ENCODE peak calls at places on chromosomes 5 and 9, in six cellular contexts. One of them, this sample, is unnamed.

GRCh38 chr9:98997580-98997979 is 53.9 kb downstream of the COL15A1 start:
- DNase-seq in uterus: no peak
- DNase-seq in lower lobe of right lung: no peak
- DNase-seq in CD8-positive, alpha-beta T cell: no peak
- DNase-seq in AG09309: no peak
- DNase-seq in adrenal gland: no peak
- DNase-seq in this sample: peak

GRCh38 chr9:109903515-109904138 is 123.6 kb downstream of the PALM2AKAP2 start:
- DNase-seq in adrenal gland: peak
- DNase-seq in lower lobe of right lung: no peak
- DNase-seq in CD8-positive, alpha-beta T cell: peak
- DNase-seq in uterus: peak
- DNase-seq in AG09309: peak
- DNase-seq in this sample: peak

GRCh38 chr5:138890686-138891085 is 15.6 kb upstream of the LRRTM2 start:
- DNase-seq in AG09309: no peak
- DNase-seq in adrenal gland: no peak
- DNase-seq in lower lobe of right lung: no peak
- DNase-seq in uterus: no peak
- DNase-seq in CD8-positive, alpha-beta T cell: no peak
- DNase-seq in this sample: no peak

GRCh38 chr5:17216176-17216973 is 1.1 kb upstream of the BASP1 start:
- DNase-seq in lower lobe of right lung: peak
- DNase-seq in AG09309: no peak
- DNase-seq in uterus: peak
- DNase-seq in CD8-positive, alpha-beta T cell: no peak
- DNase-seq in adrenal gland: peak
- DNase-seq in this sample: peak

GRCh38 chr9:116156621-116157314 is 3.2 kb downstream of the PAPPA start:
- DNase-seq in uterus: peak
- DNase-seq in lower lobe of right lung: no peak
- DNase-seq in adrenal gland: peak
- DNase-seq in AG09309: peak
- DNase-seq in CD8-positive, alpha-beta T cell: no peak
- DNase-seq in this sample: peak

GRCh38 chr5:116038817-116039216 is 6.5 kb downstream of the ARL14EPL start:
- DNase-seq in CD8-positive, alpha-beta T cell: peak
- DNase-seq in uterus: no peak
- DNase-seq in adrenal gland: no peak
- DNase-seq in lower lobe of right lung: no peak
- DNase-seq in AG09309: no peak
- DNase-seq in this sample: no peak

GRCh38 chr9:82423700-82424099 is 435.1 kb downstream of the SPATA31D1 start:
- DNase-seq in CD8-positive, alpha-beta T cell: no peak
- DNase-seq in lower lobe of right lung: no peak
- DNase-seq in AG09309: no peak
- DNase-seq in uterus: no peak
- DNase-seq in adrenal gland: no peak
- DNase-seq in this sample: no peak

GRCh38 chr5:134252671-134253070 is 26.8 kb upstream of the PPP2CA start:
- DNase-seq in adrenal gland: no peak
- DNase-seq in lower lobe of right lung: no peak
- DNase-seq in CD8-positive, alpha-beta T cell: no peak
- DNase-seq in uterus: no peak
- DNase-seq in AG09309: no peak
- DNase-seq in this sample: peak

GRCh38 chr5:74063821-74064598 is 438.0 kb downstream of the ARHGEF28 start:
- DNase-seq in AG09309: no peak
- DNase-seq in uterus: no peak
- DNase-seq in lower lobe of right lung: no peak
- DNase-seq in CD8-positive, alpha-beta T cell: no peak
- DNase-seq in adrenal gland: no peak
- DNase-seq in this sample: peak

GRCh38 chr5:9063615-9064245 is 482.1 kb downstream of the SEMA5A start:
- DNase-seq in lower lobe of right lung: no peak
- DNase-seq in CD8-positive, alpha-beta T cell: no peak
- DNase-seq in AG09309: no peak
- DNase-seq in uterus: no peak
- DNase-seq in adrenal gland: no peak
- DNase-seq in this sample: no peak

GRCh38 chr9:133679056-133679455 is 42.9 kb downstream of the DBH start:
- DNase-seq in AG09309: no peak
- DNase-seq in CD8-positive, alpha-beta T cell: peak
- DNase-seq in lower lobe of right lung: peak
- DNase-seq in adrenal gland: no peak
- DNase-seq in uterus: no peak
- DNase-seq in this sample: no peak

GRCh38 chr5:137758719-137759312 is 4.7 kb upstream of the HNRNPA0 start:
- DNase-seq in uterus: no peak
- DNase-seq in adrenal gland: no peak
- DNase-seq in CD8-positive, alpha-beta T cell: no peak
- DNase-seq in lower lobe of right lung: no peak
- DNase-seq in AG09309: no peak
- DNase-seq in this sample: no peak

GRCh38 chr5:77643654-77644404 is 5.3 kb upstream of the OTP start:
- DNase-seq in uterus: no peak
- DNase-seq in adrenal gland: no peak
- DNase-seq in lower lobe of right lung: no peak
- DNase-seq in AG09309: no peak
- DNase-seq in CD8-positive, alpha-beta T cell: no peak
- DNase-seq in this sample: no peak

GRCh38 chr9:134131471-134132207 is 4.2 kb upstream of the WDR5 start:
- DNase-seq in AG09309: no peak
- DNase-seq in lower lobe of right lung: peak
- DNase-seq in CD8-positive, alpha-beta T cell: no peak
- DNase-seq in uterus: no peak
- DNase-seq in adrenal gland: no peak
- DNase-seq in this sample: no peak

GRCh38 chr5:68834486-68834885 is 259.3 kb upstream of the SLC30A5 start:
- DNase-seq in CD8-positive, alpha-beta T cell: no peak
- DNase-seq in uterus: no peak
- DNase-seq in lower lobe of right lung: no peak
- DNase-seq in adrenal gland: no peak
- DNase-seq in AG09309: peak
- DNase-seq in this sample: peak

GRCh38 chr9:96382175-96382574 is 1.3 kb downstream of the SLC35D2 start:
- DNase-seq in uterus: no peak
- DNase-seq in AG09309: no peak
- DNase-seq in CD8-positive, alpha-beta T cell: no peak
- DNase-seq in lower lobe of right lung: no peak
- DNase-seq in adrenal gland: no peak
- DNase-seq in this sample: peak

GRCh38 chr5:147576646-147577535 is 67.0 kb upstream of the DPYSL3 start:
- DNase-seq in lower lobe of right lung: peak
- DNase-seq in AG09309: no peak
- DNase-seq in uterus: peak
- DNase-seq in CD8-positive, alpha-beta T cell: no peak
- DNase-seq in adrenal gland: peak
- DNase-seq in this sample: peak

GRCh38 chr5:150529555-150529954 is 21.6 kb downstream of the NDST1 start:
- DNase-seq in uterus: no peak
- DNase-seq in CD8-positive, alpha-beta T cell: no peak
- DNase-seq in adrenal gland: no peak
- DNase-seq in AG09309: no peak
- DNase-seq in lower lobe of right lung: no peak
- DNase-seq in this sample: no peak

GRCh38 chr9:121463026-121463827 is 36.4 kb downstream of the GGTA1 start:
- DNase-seq in lower lobe of right lung: peak
- DNase-seq in uterus: no peak
- DNase-seq in adrenal gland: peak
- DNase-seq in CD8-positive, alpha-beta T cell: no peak
- DNase-seq in AG09309: no peak
- DNase-seq in this sample: peak

GRCh38 chr5:1686066-1686802 is 113.4 kb downstream of the MRPL36 start:
- DNase-seq in uterus: no peak
- DNase-seq in CD8-positive, alpha-beta T cell: no peak
- DNase-seq in adrenal gland: no peak
- DNase-seq in lower lobe of right lung: no peak
- DNase-seq in AG09309: no peak
- DNase-seq in this sample: no peak

GRCh38 chr5:174307031-174307408 is 261.5 kb downstream of the NSG2 start:
- DNase-seq in CD8-positive, alpha-beta T cell: no peak
- DNase-seq in AG09309: no peak
- DNase-seq in adrenal gland: no peak
- DNase-seq in uterus: no peak
- DNase-seq in lower lobe of right lung: no peak
- DNase-seq in this sample: no peak

GRCh38 chr9:124852121-124852828 is 985 bp upstream of the WDR38 start:
- DNase-seq in lower lobe of right lung: peak
- DNase-seq in adrenal gland: no peak
- DNase-seq in CD8-positive, alpha-beta T cell: no peak
- DNase-seq in uterus: no peak
- DNase-seq in AG09309: no peak
- DNase-seq in this sample: no peak

GRCh38 chr9:127904888-127905728 is 5.7 kb upstream of the ST6GALNAC6 start:
- DNase-seq in adrenal gland: no peak
- DNase-seq in AG09309: no peak
- DNase-seq in uterus: peak
- DNase-seq in lower lobe of right lung: no peak
- DNase-seq in CD8-positive, alpha-beta T cell: peak
- DNase-seq in this sample: no peak

GRCh38 chr9:13705913-13706312 is 426.4 kb upstream of the MPDZ start:
- DNase-seq in CD8-positive, alpha-beta T cell: no peak
- DNase-seq in adrenal gland: no peak
- DNase-seq in lower lobe of right lung: no peak
- DNase-seq in uterus: peak
- DNase-seq in AG09309: no peak
- DNase-seq in this sample: peak

GRCh38 chr5:14110680-14111079 is 32.5 kb upstream of the TRIO start:
- DNase-seq in AG09309: peak
- DNase-seq in lower lobe of right lung: no peak
- DNase-seq in uterus: no peak
- DNase-seq in adrenal gland: no peak
- DNase-seq in CD8-positive, alpha-beta T cell: no peak
- DNase-seq in this sample: peak

GRCh38 chr9:105742088-105742487 is 47.7 kb downstream of the TMEM38B start:
- DNase-seq in adrenal gland: no peak
- DNase-seq in AG09309: no peak
- DNase-seq in uterus: no peak
- DNase-seq in lower lobe of right lung: no peak
- DNase-seq in CD8-positive, alpha-beta T cell: no peak
- DNase-seq in this sample: no peak

GRCh38 chr5:8756498-8757084 is 789.3 kb downstream of the SEMA5A start:
- DNase-seq in adrenal gland: no peak
- DNase-seq in uterus: no peak
- DNase-seq in CD8-positive, alpha-beta T cell: no peak
- DNase-seq in lower lobe of right lung: no peak
- DNase-seq in AG09309: peak
- DNase-seq in this sample: peak

GRCh38 chr9:136545966-136546696 is at the start of gene NOTCH1:
- DNase-seq in AG09309: peak
- DNase-seq in CD8-positive, alpha-beta T cell: peak
- DNase-seq in adrenal gland: peak
- DNase-seq in lower lobe of right lung: peak
- DNase-seq in uterus: peak
- DNase-seq in this sample: peak
- TF ChIP-seq CTCF in AG09309: peak
- TF ChIP-seq CTCF in CD8-positive, alpha-beta T cell: no peak
- TF ChIP-seq CTCF in adrenal gland: no peak
- TF ChIP-seq CTCF in lower lobe of right lung: no peak
- TF ChIP-seq CTCF in uterus: no peak
- TF ChIP-seq CTCF in this sample: no peak

DNA sequence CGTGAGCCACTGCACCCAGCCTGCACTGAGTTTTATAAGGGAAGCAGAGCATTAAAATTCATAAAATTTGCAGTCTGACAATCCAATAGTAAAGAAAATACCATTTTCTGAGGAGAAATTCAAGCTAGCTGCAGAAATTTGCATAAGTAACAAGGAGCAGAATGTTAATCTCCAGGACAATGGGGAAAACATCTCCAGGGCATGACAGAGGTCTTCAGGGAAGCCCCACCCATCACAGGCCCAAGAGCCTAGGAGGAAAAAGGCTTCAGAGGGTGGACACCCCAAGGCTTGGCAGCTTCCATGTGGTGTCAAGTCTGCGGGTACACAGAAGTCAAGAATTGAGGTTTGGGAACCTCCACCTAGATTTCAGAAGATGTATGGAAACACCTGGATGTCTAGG is 37.6 kb upstream of the MELK start:
- DNase-seq in uterus: no peak
- DNase-seq in adrenal gland: no peak
- DNase-seq in lower lobe of right lung: no peak
- DNase-seq in CD8-positive, alpha-beta T cell: no peak
- DNase-seq in AG09309: no peak
- DNase-seq in this sample: no peak
- H3K4me3 ChIP-seq in uterus: no peak
- H3K4me3 ChIP-seq in adrenal gland: no peak
- H3K4me3 ChIP-seq in lower lobe of right lung: no peak
- H3K4me3 ChIP-seq in CD8-positive, alpha-beta T cell: no peak
- H3K4me3 ChIP-seq in AG09309: no peak
- H3K4me3 ChIP-seq in this sample: no peak

GRCh38 chr5:107853696-107854095 is 183.0 kb upstream of the EFNA5 start:
- DNase-seq in AG09309: no peak
- DNase-seq in adrenal gland: no peak
- DNase-seq in lower lobe of right lung: no peak
- DNase-seq in uterus: no peak
- DNase-seq in CD8-positive, alpha-beta T cell: no peak
- DNase-seq in this sample: no peak

GRCh38 chr5:107853031-107853430 is 182.3 kb upstream of the EFNA5 start:
- DNase-seq in adrenal gland: no peak
- DNase-seq in AG09309: no peak
- DNase-seq in CD8-positive, alpha-beta T cell: no peak
- DNase-seq in uterus: no peak
- DNase-seq in lower lobe of right lung: no peak
- DNase-seq in this sample: no peak

DNA sequence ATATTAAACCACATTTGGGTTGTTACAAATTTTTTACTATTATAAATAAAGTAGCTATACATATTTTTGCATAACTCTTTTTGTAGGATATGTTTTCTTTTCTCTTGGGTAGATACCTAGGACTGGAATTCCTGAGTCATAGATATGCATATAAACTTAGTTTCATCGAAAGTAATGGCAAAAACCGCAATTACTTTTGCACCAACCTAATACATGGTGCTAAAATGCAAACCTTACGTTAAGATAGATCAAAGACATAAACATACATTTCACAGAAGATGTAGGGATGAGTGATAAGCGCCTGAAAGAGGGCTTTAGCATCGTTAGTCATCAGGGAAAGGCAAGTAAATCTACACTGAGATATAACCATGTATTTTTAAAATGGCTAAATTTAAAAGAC is 178.4 kb upstream of the EFNA5 start:
- DNase-seq in adrenal gland: no peak
- DNase-seq in uterus: no peak
- DNase-seq in AG09309: no peak
- DNase-seq in lower lobe of right lung: no peak
- DNase-seq in CD8-positive, alpha-beta T cell: no peak
- DNase-seq in this sample: no peak
- TF ChIP-seq CTCF in adrenal gland: no peak
- TF ChIP-seq CTCF in uterus: no peak
- TF ChIP-seq CTCF in AG09309: no peak
- TF ChIP-seq CTCF in lower lobe of right lung: no peak
- TF ChIP-seq CTCF in CD8-positive, alpha-beta T cell: no peak
- TF ChIP-seq CTCF in this sample: no peak

DNA sequence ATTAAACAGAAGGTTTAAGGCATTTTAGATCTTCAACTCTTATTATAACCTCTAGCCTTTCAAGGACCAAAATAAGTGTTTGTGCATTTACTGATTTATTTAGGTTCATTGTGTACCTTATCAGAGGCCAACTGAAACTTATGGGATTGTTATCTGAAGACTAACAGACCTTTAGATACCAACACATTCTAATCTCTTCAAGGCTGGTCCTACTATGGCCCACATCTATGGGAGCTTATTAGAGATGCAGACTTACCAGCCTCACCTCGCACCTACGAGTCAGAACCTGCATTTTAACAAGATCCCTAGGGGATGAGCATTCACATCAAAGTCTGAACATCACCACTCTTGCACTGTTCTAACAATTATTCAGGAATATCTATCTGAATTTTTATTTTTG is 1.9 kb downstream of the IARS1 start:
- DNase-seq in AG09309: no peak
- DNase-seq in adrenal gland: no peak
- DNase-seq in CD8-positive, alpha-beta T cell: no peak
- DNase-seq in lower lobe of right lung: no peak
- DNase-seq in uterus: no peak
- DNase-seq in this sample: no peak
- H3K4me3 ChIP-seq in AG09309: peak
- H3K4me3 ChIP-seq in adrenal gland: no peak
- H3K4me3 ChIP-seq in CD8-positive, alpha-beta T cell: no peak
- H3K4me3 ChIP-seq in lower lobe of right lung: no peak
- H3K4me3 ChIP-seq in uterus: no peak
- H3K4me3 ChIP-seq in this sample: no peak